ENCODE peak calls at places on chromosomes 6 and 20, in ten cellular contexts. One of them, this sample, is unnamed.
A peak's percentile ranks its signal among the peaks of the same experiment; 100 is the strongest.

GRCh38 chr20:37584238-37584807 is 56.6 kb upstream of the BLCAP start:
- DNase-seq in pancreas: no peak
- DNase-seq in retinal pigment epithelial cell: no peak
- DNase-seq in sigmoid colon: no peak
- DNase-seq in endothelial cell of umbilical vein: no peak
- DNase-seq in PC-3: no peak
- DNase-seq in HFF-Myc: no peak
- DNase-seq in DND-41: no peak
- DNase-seq in hepatocyte: no peak
- DNase-seq in NB4: no peak
- DNase-seq in this sample: no peak

GRCh38 chr6:52982680-52983079 is 12.4 kb downstream of the GSTA4 start:
- DNase-seq in retinal pigment epithelial cell: no peak
- DNase-seq in PC-3: no peak
- DNase-seq in endothelial cell of umbilical vein: no peak
- DNase-seq in NB4: no peak
- DNase-seq in HFF-Myc: no peak
- DNase-seq in pancreas: no peak
- DNase-seq in DND-41: no peak
- DNase-seq in sigmoid colon: no peak
- DNase-seq in hepatocyte: no peak
- DNase-seq in this sample: no peak

GRCh38 chr6:28693033-28693750 is 167.5 kb downstream of the GPX5 start:
- DNase-seq in sigmoid colon: no peak
- DNase-seq in pancreas: no peak
- DNase-seq in DND-41: no peak
- DNase-seq in retinal pigment epithelial cell: no peak
- DNase-seq in endothelial cell of umbilical vein: no peak
- DNase-seq in HFF-Myc: no peak
- DNase-seq in hepatocyte: no peak
- DNase-seq in NB4: no peak
- DNase-seq in PC-3: no peak
- DNase-seq in this sample: no peak

GRCh38 chr6:81235512-81235911 is 517.0 kb downstream of the TENT5A start:
- DNase-seq in DND-41: no peak
- DNase-seq in endothelial cell of umbilical vein: no peak
- DNase-seq in PC-3: no peak
- DNase-seq in pancreas: no peak
- DNase-seq in retinal pigment epithelial cell: no peak
- DNase-seq in hepatocyte: no peak
- DNase-seq in NB4: no peak
- DNase-seq in HFF-Myc: no peak
- DNase-seq in sigmoid colon: no peak
- DNase-seq in this sample: no peak

GRCh38 chr20:49937023-49937929 is 1.1 kb downstream of the RNF114 start:
- DNase-seq in HFF-Myc: no peak
- DNase-seq in endothelial cell of umbilical vein: peak; percentile 19
- DNase-seq in NB4: peak; percentile 74
- DNase-seq in retinal pigment epithelial cell: no peak
- DNase-seq in pancreas: no peak
- DNase-seq in PC-3: peak; percentile 60
- DNase-seq in sigmoid colon: peak; percentile 63
- DNase-seq in DND-41: peak; percentile 34
- DNase-seq in hepatocyte: peak; percentile 27
- DNase-seq in this sample: no peak

GRCh38 chr6:151962246-151962846 is 154.9 kb downstream of the ESR1 start:
- DNase-seq in endothelial cell of umbilical vein: no peak
- DNase-seq in PC-3: peak; percentile 42
- DNase-seq in HFF-Myc: no peak
- DNase-seq in retinal pigment epithelial cell: no peak
- DNase-seq in hepatocyte: no peak
- DNase-seq in sigmoid colon: no peak
- DNase-seq in pancreas: no peak
- DNase-seq in NB4: peak; percentile 47
- DNase-seq in DND-41: peak; percentile 51
- DNase-seq in this sample: peak; percentile 42

GRCh38 chr20:21050710-21051109 is 55.4 kb downstream of the LINC00237 start:
- DNase-seq in NB4: no peak
- DNase-seq in DND-41: no peak
- DNase-seq in hepatocyte: no peak
- DNase-seq in HFF-Myc: no peak
- DNase-seq in pancreas: no peak
- DNase-seq in PC-3: no peak
- DNase-seq in retinal pigment epithelial cell: no peak
- DNase-seq in sigmoid colon: no peak
- DNase-seq in endothelial cell of umbilical vein: no peak
- DNase-seq in this sample: no peak

GRCh38 chr20:36399147-36399968 is 93.2 kb downstream of the DLGAP4 start:
- DNase-seq in sigmoid colon: no peak
- DNase-seq in NB4: peak; percentile 64
- DNase-seq in endothelial cell of umbilical vein: peak; percentile 73
- DNase-seq in retinal pigment epithelial cell: no peak
- DNase-seq in HFF-Myc: peak; percentile 32
- DNase-seq in PC-3: peak; percentile 78
- DNase-seq in DND-41: peak; percentile 48
- DNase-seq in pancreas: no peak
- DNase-seq in hepatocyte: peak; percentile 57
- DNase-seq in this sample: no peak

GRCh38 chr6:159762681-159763293 is 942 bp downstream of the ACAT2 start:
- DNase-seq in DND-41: peak; percentile 24
- DNase-seq in sigmoid colon: peak; percentile 73
- DNase-seq in hepatocyte: peak; percentile 57
- DNase-seq in HFF-Myc: no peak
- DNase-seq in PC-3: no peak
- DNase-seq in pancreas: no peak
- DNase-seq in retinal pigment epithelial cell: no peak
- DNase-seq in endothelial cell of umbilical vein: no peak
- DNase-seq in NB4: peak; percentile 48
- DNase-seq in this sample: no peak

GRCh38 chr6:14857501-14857900 is 388.4 kb upstream of the JARID2 start:
- DNase-seq in hepatocyte: no peak
- DNase-seq in endothelial cell of umbilical vein: no peak
- DNase-seq in sigmoid colon: no peak
- DNase-seq in DND-41: peak; percentile 12
- DNase-seq in HFF-Myc: no peak
- DNase-seq in pancreas: no peak
- DNase-seq in PC-3: no peak
- DNase-seq in retinal pigment epithelial cell: no peak
- DNase-seq in NB4: peak; percentile 45
- DNase-seq in this sample: no peak

GRCh38 chr6:62999796-63000195 is 211.5 kb upstream of the FKBP1C start:
- DNase-seq in PC-3: no peak
- DNase-seq in DND-41: no peak
- DNase-seq in endothelial cell of umbilical vein: no peak
- DNase-seq in pancreas: no peak
- DNase-seq in retinal pigment epithelial cell: peak; percentile 16
- DNase-seq in sigmoid colon: no peak
- DNase-seq in hepatocyte: no peak
- DNase-seq in NB4: no peak
- DNase-seq in HFF-Myc: no peak
- DNase-seq in this sample: peak; percentile 45

GRCh38 chr20:53201588-53201987 is 229.4 kb downstream of the TSHZ2 start:
- DNase-seq in pancreas: no peak
- DNase-seq in hepatocyte: no peak
- DNase-seq in NB4: no peak
- DNase-seq in retinal pigment epithelial cell: no peak
- DNase-seq in PC-3: no peak
- DNase-seq in DND-41: no peak
- DNase-seq in sigmoid colon: no peak
- DNase-seq in HFF-Myc: no peak
- DNase-seq in endothelial cell of umbilical vein: no peak
- DNase-seq in this sample: no peak

GRCh38 chr6:5067305-5067704 is 17.8 kb upstream of the PPP1R3G start:
- DNase-seq in retinal pigment epithelial cell: no peak
- DNase-seq in HFF-Myc: no peak
- DNase-seq in endothelial cell of umbilical vein: no peak
- DNase-seq in hepatocyte: no peak
- DNase-seq in sigmoid colon: no peak
- DNase-seq in DND-41: no peak
- DNase-seq in NB4: peak; percentile 29
- DNase-seq in PC-3: no peak
- DNase-seq in pancreas: no peak
- DNase-seq in this sample: no peak

DNA sequence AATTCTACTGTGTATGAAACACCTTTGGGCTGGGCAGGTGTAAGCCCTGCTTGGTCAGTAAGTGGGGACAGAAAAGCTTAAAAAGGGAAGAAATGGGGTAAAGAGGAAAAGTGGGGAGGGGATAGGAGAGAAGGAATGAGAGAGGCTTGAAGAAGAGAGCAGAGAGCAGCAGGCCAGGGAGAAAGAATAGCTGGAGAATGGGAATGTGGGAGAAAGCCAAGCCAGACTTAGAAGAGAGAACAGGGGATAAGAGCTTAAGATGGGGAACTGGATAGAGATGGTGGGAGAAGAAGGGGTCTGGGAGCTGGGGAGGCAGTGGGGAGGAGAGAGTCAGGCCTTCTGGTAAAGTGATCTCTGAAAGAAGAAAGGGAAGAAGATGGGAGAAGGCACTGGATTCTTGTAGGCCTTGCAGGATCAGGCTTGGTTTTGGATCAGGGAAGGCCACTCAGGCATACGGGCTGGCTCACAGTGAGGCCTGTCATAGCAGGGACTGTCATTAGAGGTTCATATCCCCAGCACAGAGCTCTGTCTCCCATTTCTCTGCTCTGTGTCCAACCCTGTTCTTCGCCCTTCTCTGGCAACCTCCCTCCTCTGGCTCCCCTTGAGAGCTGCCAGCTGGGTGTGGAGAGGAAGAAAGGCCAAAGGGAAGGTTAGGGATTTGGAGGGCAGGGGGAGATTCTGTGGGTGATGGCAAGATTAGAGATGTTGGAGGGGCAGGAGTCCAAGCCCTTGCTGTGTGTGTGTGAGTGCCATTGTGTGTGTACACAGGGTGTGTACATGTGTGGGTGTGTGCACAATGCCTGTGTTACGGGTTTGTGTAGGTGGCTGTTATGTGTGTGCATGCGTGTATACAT is 9.3 kb downstream of the SYNGAP1 start:
- DNase-seq in HFF-Myc: no peak
- DNase-seq in endothelial cell of umbilical vein: no peak
- DNase-seq in pancreas: no peak
- DNase-seq in PC-3: no peak
- DNase-seq in retinal pigment epithelial cell: no peak
- DNase-seq in sigmoid colon: no peak
- DNase-seq in DND-41: no peak
- DNase-seq in hepatocyte: no peak
- DNase-seq in NB4: no peak
- DNase-seq in this sample: no peak
- H3K4me3 ChIP-seq in HFF-Myc: peak overlapping the region; percentile 53
- H3K4me3 ChIP-seq in endothelial cell of umbilical vein: no peak overlapping the region
- H3K4me3 ChIP-seq in pancreas: no peak overlapping the region
- H3K4me3 ChIP-seq in PC-3: no peak overlapping the region
- H3K4me3 ChIP-seq in retinal pigment epithelial cell: peak overlapping the region; percentile 50
- H3K4me3 ChIP-seq in sigmoid colon: no peak overlapping the region
- H3K4me3 ChIP-seq in DND-41: no peak overlapping the region
- H3K4me3 ChIP-seq in hepatocyte: no peak overlapping the region
- H3K4me3 ChIP-seq in NB4: no peak overlapping the region
- H3K4me3 ChIP-seq in this sample: no peak overlapping the region

GRCh38 chr6:25138024-25138696 is 141.0 kb upstream of the CARMIL1 start:
- DNase-seq in endothelial cell of umbilical vein: peak; percentile 84
- DNase-seq in PC-3: peak; percentile 54
- DNase-seq in sigmoid colon: peak; percentile 84
- DNase-seq in hepatocyte: peak; percentile 18
- DNase-seq in HFF-Myc: peak; percentile 71
- DNase-seq in pancreas: no peak
- DNase-seq in NB4: peak; percentile 83
- DNase-seq in DND-41: peak; percentile 87
- DNase-seq in retinal pigment epithelial cell: no peak
- DNase-seq in this sample: no peak
- H3K4me3 ChIP-seq in endothelial cell of umbilical vein: peak overlapping the region; percentile 43
- H3K4me3 ChIP-seq in PC-3: peak overlapping the region; percentile 69
- H3K4me3 ChIP-seq in sigmoid colon: peak overlapping the region; percentile 54
- H3K4me3 ChIP-seq in hepatocyte: no peak overlapping the region
- H3K4me3 ChIP-seq in HFF-Myc: peak overlapping the region; percentile 27
- H3K4me3 ChIP-seq in pancreas: peak overlapping the region; percentile 37
- H3K4me3 ChIP-seq in NB4: peak overlapping the region; percentile 60
- H3K4me3 ChIP-seq in DND-41: peak overlapping the region; percentile 33
- H3K4me3 ChIP-seq in retinal pigment epithelial cell: no peak overlapping the region
- H3K4me3 ChIP-seq in this sample: no peak overlapping the region

DNA sequence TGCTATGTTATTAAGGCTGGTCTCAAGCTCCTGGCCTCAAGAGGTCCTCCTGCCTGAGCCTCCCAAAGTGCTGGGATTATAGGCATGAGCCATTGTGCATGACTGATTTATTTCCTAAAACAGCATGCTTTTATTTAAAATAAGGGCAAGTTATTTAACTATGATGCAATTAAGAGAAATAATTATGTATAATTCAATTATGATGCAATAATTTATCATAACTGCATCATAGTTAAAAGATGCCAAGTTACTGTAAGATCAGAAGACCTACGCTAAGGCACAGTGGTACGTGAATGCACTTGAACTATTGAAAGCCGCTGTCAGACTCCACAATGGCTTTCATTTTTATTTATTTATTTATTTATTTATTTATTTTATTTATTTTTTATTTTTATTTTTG is 24.3 kb upstream of the EMILIN3 start:
- DNase-seq in endothelial cell of umbilical vein: no peak
- DNase-seq in retinal pigment epithelial cell: no peak
- DNase-seq in pancreas: no peak
- DNase-seq in PC-3: no peak
- DNase-seq in HFF-Myc: no peak
- DNase-seq in hepatocyte: no peak
- DNase-seq in sigmoid colon: no peak
- DNase-seq in NB4: no peak
- DNase-seq in DND-41: no peak
- DNase-seq in this sample: no peak
- H3K4me3 ChIP-seq in endothelial cell of umbilical vein: no peak overlapping the region
- H3K4me3 ChIP-seq in retinal pigment epithelial cell: no peak overlapping the region
- H3K4me3 ChIP-seq in pancreas: no peak overlapping the region
- H3K4me3 ChIP-seq in PC-3: no peak overlapping the region
- H3K4me3 ChIP-seq in HFF-Myc: no peak overlapping the region
- H3K4me3 ChIP-seq in hepatocyte: no peak overlapping the region
- H3K4me3 ChIP-seq in sigmoid colon: no peak overlapping the region
- H3K4me3 ChIP-seq in NB4: no peak overlapping the region
- H3K4me3 ChIP-seq in DND-41: no peak overlapping the region
- H3K4me3 ChIP-seq in this sample: no peak overlapping the region

DNA sequence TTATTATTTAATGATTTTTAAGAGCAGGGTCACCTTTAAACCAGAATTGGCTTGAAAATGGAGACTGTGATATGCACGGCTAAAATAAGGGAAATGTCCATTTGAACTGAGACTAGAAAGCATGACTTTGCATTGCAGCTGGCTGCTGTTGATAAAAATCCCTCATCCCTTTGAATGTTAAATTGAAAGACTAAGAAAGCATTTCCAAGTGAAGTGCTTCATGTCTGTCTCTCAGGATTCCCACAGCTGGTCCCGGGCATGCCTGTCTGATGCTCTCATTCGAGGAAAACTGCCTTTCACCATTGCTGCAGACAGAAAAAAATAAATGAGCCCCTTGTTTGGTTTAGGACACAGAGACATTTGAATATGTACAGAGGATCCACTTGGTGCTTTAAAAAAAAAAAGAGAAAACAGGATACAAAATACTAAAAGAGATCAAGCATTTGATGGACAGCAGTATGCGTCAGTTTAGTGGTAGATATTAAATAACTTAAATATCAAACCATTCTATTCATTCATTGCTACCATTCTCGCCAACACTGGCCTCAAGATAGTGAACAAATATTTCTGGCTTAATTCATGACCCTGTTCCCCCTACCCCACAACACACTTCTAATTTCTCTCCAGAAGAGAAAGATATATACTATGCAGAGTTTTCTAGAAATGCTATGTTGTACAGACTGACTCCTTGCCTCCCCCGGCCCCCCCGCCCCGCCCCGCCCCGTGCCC is 55.0 kb downstream of the TBC1D7 start:
- DNase-seq in DND-41: no peak
- DNase-seq in retinal pigment epithelial cell: no peak
- DNase-seq in hepatocyte: no peak
- DNase-seq in HFF-Myc: no peak
- DNase-seq in pancreas: no peak
- DNase-seq in PC-3: no peak
- DNase-seq in sigmoid colon: no peak
- DNase-seq in endothelial cell of umbilical vein: no peak
- DNase-seq in NB4: peak; percentile 35
- DNase-seq in this sample: no peak
- H3K4me3 ChIP-seq in DND-41: no peak overlapping the region
- H3K4me3 ChIP-seq in retinal pigment epithelial cell: no peak overlapping the region
- H3K4me3 ChIP-seq in hepatocyte: no peak overlapping the region
- H3K4me3 ChIP-seq in HFF-Myc: no peak overlapping the region
- H3K4me3 ChIP-seq in pancreas: no peak overlapping the region
- H3K4me3 ChIP-seq in PC-3: no peak overlapping the region
- H3K4me3 ChIP-seq in sigmoid colon: no peak overlapping the region
- H3K4me3 ChIP-seq in endothelial cell of umbilical vein: no peak overlapping the region
- H3K4me3 ChIP-seq in NB4: peak overlapping the region; percentile 85
- H3K4me3 ChIP-seq in this sample: no peak overlapping the region

This sample was measured in kidney epithelial cell.